ENCODE peak calls at places on chromosomes 6 and 20, in five cellular contexts. One of them, this sample, is unnamed.

GRCh38 chr6:25413506-25413905 is 134.3 kb downstream of the CARMIL1 start:
- DNase-seq in IMR-90: no peak
- DNase-seq in fibroblast of pulmonary artery: peak
- DNase-seq in naive B cell: no peak
- DNase-seq in omental fat pad: no peak
- DNase-seq in this sample: no peak

GRCh38 chr20:7741866-7742265 is 198.4 kb downstream of the HAO1 start:
- DNase-seq in IMR-90: no peak
- DNase-seq in fibroblast of pulmonary artery: peak
- DNase-seq in naive B cell: no peak
- DNase-seq in omental fat pad: no peak
- DNase-seq in this sample: no peak

GRCh38 chr20:2801459-2801728 is 967 bp upstream of the CPXM1 start:
- DNase-seq in omental fat pad: no peak
- DNase-seq in IMR-90: no peak
- DNase-seq in naive B cell: no peak
- DNase-seq in fibroblast of pulmonary artery: no peak
- DNase-seq in this sample: no peak

GRCh38 chr20:14609328-14610221 is 272.2 kb upstream of the FLRT3 start:
- DNase-seq in fibroblast of pulmonary artery: no peak
- DNase-seq in omental fat pad: no peak
- DNase-seq in naive B cell: no peak
- DNase-seq in IMR-90: no peak
- DNase-seq in this sample: no peak

GRCh38 chr6:27830212-27830664 is 82.0 kb downstream of the OR2B2 start:
- DNase-seq in naive B cell: no peak
- DNase-seq in omental fat pad: no peak
- DNase-seq in fibroblast of pulmonary artery: no peak
- DNase-seq in IMR-90: no peak
- DNase-seq in this sample: no peak

GRCh38 chr6:49839957-49840356 is 26.4 kb downstream of the CRISP1 start:
- DNase-seq in fibroblast of pulmonary artery: no peak
- DNase-seq in IMR-90: no peak
- DNase-seq in naive B cell: no peak
- DNase-seq in omental fat pad: no peak
- DNase-seq in this sample: no peak

GRCh38 chr20:3885711-3886110 is 3.5 kb upstream of the PANK2 start:
- DNase-seq in fibroblast of pulmonary artery: no peak
- DNase-seq in IMR-90: no peak
- DNase-seq in omental fat pad: no peak
- DNase-seq in naive B cell: no peak
- DNase-seq in this sample: no peak

GRCh38 chr20:29873946-29874345 is 1383.5 kb upstream of the DEFB115 start:
- DNase-seq in fibroblast of pulmonary artery: peak
- DNase-seq in omental fat pad: no peak
- DNase-seq in naive B cell: no peak
- DNase-seq in IMR-90: peak
- DNase-seq in this sample: no peak

GRCh38 chr6:111657146-111657545 is 51.5 kb upstream of the TRAF3IP2 start:
- DNase-seq in naive B cell: no peak
- DNase-seq in omental fat pad: no peak
- DNase-seq in IMR-90: peak
- DNase-seq in fibroblast of pulmonary artery: peak
- DNase-seq in this sample: no peak

GRCh38 chr6:81892911-81893310 is 140.4 kb upstream of the TENT5A start:
- DNase-seq in omental fat pad: no peak
- DNase-seq in naive B cell: no peak
- DNase-seq in IMR-90: no peak
- DNase-seq in fibroblast of pulmonary artery: no peak
- DNase-seq in this sample: no peak

GRCh38 chr20:37877832-37878772 is 24.8 kb upstream of the VSTM2L start:
- DNase-seq in omental fat pad: no peak
- DNase-seq in IMR-90: no peak
- DNase-seq in fibroblast of pulmonary artery: no peak
- DNase-seq in naive B cell: no peak
- DNase-seq in this sample: no peak

GRCh38 chr6:5626727-5627426 is 365.6 kb downstream of the FARS2 start:
- DNase-seq in naive B cell: peak
- DNase-seq in omental fat pad: no peak
- DNase-seq in fibroblast of pulmonary artery: no peak
- DNase-seq in IMR-90: no peak
- DNase-seq in this sample: peak

GRCh38 chr6:1778693-1779235 is 169.0 kb downstream of the FOXC1 start:
- DNase-seq in naive B cell: no peak
- DNase-seq in omental fat pad: no peak
- DNase-seq in IMR-90: no peak
- DNase-seq in fibroblast of pulmonary artery: no peak
- DNase-seq in this sample: no peak

GRCh38 chr6:89260310-89260709 is 43.2 kb upstream of the GABRR1 start:
- DNase-seq in omental fat pad: no peak
- DNase-seq in fibroblast of pulmonary artery: no peak
- DNase-seq in naive B cell: no peak
- DNase-seq in IMR-90: no peak
- DNase-seq in this sample: peak